ENCODE peak calls at places on chromosome 3, in five cellular contexts. One of them, this sample, is unnamed.

GRCh38 chr3:188943591-188943990 is 228.2 kb upstream of the TPRG1 start:
- ATAC-seq in activated CD8-positive, alpha-beta memory T cell treated with anti-CD3 and anti-CD28 coated beads, Interleukin-2, amount 10 ng/mL, durations not matched to agents 7 days and 5 days: no peak
- ATAC-seq in CD8-positive, alpha-beta T cell: no peak
- ATAC-seq in left lung: no peak
- ATAC-seq in mucosa of descending colon: no peak
- ATAC-seq in this sample: no peak

GRCh38 chr3:58559586-58559985 is 17.6 kb downstream of the FAM107A start:
- ATAC-seq in CD8-positive, alpha-beta T cell: no peak
- ATAC-seq in mucosa of descending colon: no peak
- ATAC-seq in left lung: no peak
- ATAC-seq in activated CD8-positive, alpha-beta memory T cell treated with anti-CD3 and anti-CD28 coated beads, Interleukin-2, amount 10 ng/mL, durations not matched to agents 7 days and 5 days: no peak
- ATAC-seq in this sample: no peak

GRCh38 chr3:188937389-188937788 is 234.4 kb upstream of the TPRG1 start:
- ATAC-seq in activated CD8-positive, alpha-beta memory T cell treated with anti-CD3 and anti-CD28 coated beads, Interleukin-2, amount 10 ng/mL, durations not matched to agents 7 days and 5 days: no peak
- ATAC-seq in CD8-positive, alpha-beta T cell: no peak
- ATAC-seq in mucosa of descending colon: no peak
- ATAC-seq in left lung: no peak
- ATAC-seq in this sample: no peak

GRCh38 chr3:160094562-160094961 is 105.9 kb downstream of the IL12A start:
- ATAC-seq in activated CD8-positive, alpha-beta memory T cell treated with anti-CD3 and anti-CD28 coated beads, Interleukin-2, amount 10 ng/mL, durations not matched to agents 7 days and 5 days: no peak
- ATAC-seq in CD8-positive, alpha-beta T cell: no peak
- ATAC-seq in mucosa of descending colon: no peak
- ATAC-seq in left lung: no peak
- ATAC-seq in this sample: no peak

GRCh38 chr3:9780451-9780797 is 10.7 kb upstream of the CAMK1 start:
- ATAC-seq in mucosa of descending colon: no peak
- ATAC-seq in CD8-positive, alpha-beta T cell: peak
- ATAC-seq in activated CD8-positive, alpha-beta memory T cell treated with anti-CD3 and anti-CD28 coated beads, Interleukin-2, amount 10 ng/mL, durations not matched to agents 7 days and 5 days: peak
- ATAC-seq in left lung: no peak
- ATAC-seq in this sample: no peak

GRCh38 chr3:24259901-24260512 is 234.6 kb downstream of the THRB start:
- ATAC-seq in activated CD8-positive, alpha-beta memory T cell treated with anti-CD3 and anti-CD28 coated beads, Interleukin-2, amount 10 ng/mL, durations not matched to agents 7 days and 5 days: no peak
- ATAC-seq in mucosa of descending colon: no peak
- ATAC-seq in CD8-positive, alpha-beta T cell: no peak
- ATAC-seq in left lung: peak
- ATAC-seq in this sample: no peak

GRCh38 chr3:122021811-122022401 is at the start of gene ILDR1:
- ATAC-seq in mucosa of descending colon: peak
- ATAC-seq in activated CD8-positive, alpha-beta memory T cell treated with anti-CD3 and anti-CD28 coated beads, Interleukin-2, amount 10 ng/mL, durations not matched to agents 7 days and 5 days: peak
- ATAC-seq in CD8-positive, alpha-beta T cell: no peak
- ATAC-seq in left lung: peak
- ATAC-seq in this sample: no peak

GRCh38 chr3:52456169-52456799 is 880 bp downstream of the NISCH start:
- ATAC-seq in CD8-positive, alpha-beta T cell: no peak
- ATAC-seq in activated CD8-positive, alpha-beta memory T cell treated with anti-CD3 and anti-CD28 coated beads, Interleukin-2, amount 10 ng/mL, durations not matched to agents 7 days and 5 days: no peak
- ATAC-seq in left lung: peak
- ATAC-seq in mucosa of descending colon: no peak
- ATAC-seq in this sample: peak

GRCh38 chr3:64686446-64686908 is 1.3 kb downstream of the ADAMTS9 start:
- ATAC-seq in mucosa of descending colon: peak
- ATAC-seq in activated CD8-positive, alpha-beta memory T cell treated with anti-CD3 and anti-CD28 coated beads, Interleukin-2, amount 10 ng/mL, durations not matched to agents 7 days and 5 days: no peak
- ATAC-seq in left lung: peak
- ATAC-seq in CD8-positive, alpha-beta T cell: no peak
- ATAC-seq in this sample: peak

GRCh38 chr3:115685097-115685496 is 61.8 kb downstream of the GAP43 start:
- ATAC-seq in mucosa of descending colon: no peak
- ATAC-seq in CD8-positive, alpha-beta T cell: no peak
- ATAC-seq in activated CD8-positive, alpha-beta memory T cell treated with anti-CD3 and anti-CD28 coated beads, Interleukin-2, amount 10 ng/mL, durations not matched to agents 7 days and 5 days: no peak
- ATAC-seq in left lung: no peak
- ATAC-seq in this sample: no peak

GRCh38 chr3:195859061-195859845 is 47.5 kb upstream of the MUC4 start:
- ATAC-seq in activated CD8-positive, alpha-beta memory T cell treated with anti-CD3 and anti-CD28 coated beads, Interleukin-2, amount 10 ng/mL, durations not matched to agents 7 days and 5 days: peak
- ATAC-seq in mucosa of descending colon: peak
- ATAC-seq in left lung: peak
- ATAC-seq in CD8-positive, alpha-beta T cell: peak
- ATAC-seq in this sample: peak

GRCh38 chr3:121627211-121627610 is 33.5 kb downstream of the HCLS1 start:
- ATAC-seq in activated CD8-positive, alpha-beta memory T cell treated with anti-CD3 and anti-CD28 coated beads, Interleukin-2, amount 10 ng/mL, durations not matched to agents 7 days and 5 days: no peak
- ATAC-seq in left lung: no peak
- ATAC-seq in CD8-positive, alpha-beta T cell: no peak
- ATAC-seq in mucosa of descending colon: no peak
- ATAC-seq in this sample: no peak

GRCh38 chr3:100754563-100755334 is 45.5 kb downstream of the TFG start:
- ATAC-seq in activated CD8-positive, alpha-beta memory T cell treated with anti-CD3 and anti-CD28 coated beads, Interleukin-2, amount 10 ng/mL, durations not matched to agents 7 days and 5 days: no peak
- ATAC-seq in left lung: no peak
- ATAC-seq in CD8-positive, alpha-beta T cell: no peak
- ATAC-seq in mucosa of descending colon: no peak
- ATAC-seq in this sample: no peak

GRCh38 chr3:9448643-9449042 is 51.2 kb downstream of the SETD5 start:
- ATAC-seq in mucosa of descending colon: no peak
- ATAC-seq in activated CD8-positive, alpha-beta memory T cell treated with anti-CD3 and anti-CD28 coated beads, Interleukin-2, amount 10 ng/mL, durations not matched to agents 7 days and 5 days: no peak
- ATAC-seq in left lung: no peak
- ATAC-seq in CD8-positive, alpha-beta T cell: no peak
- ATAC-seq in this sample: no peak

GRCh38 chr3:116946376-116946775 is 236.8 kb downstream of the TUSC7 start:
- ATAC-seq in left lung: no peak
- ATAC-seq in mucosa of descending colon: no peak
- ATAC-seq in CD8-positive, alpha-beta T cell: no peak
- ATAC-seq in activated CD8-positive, alpha-beta memory T cell treated with anti-CD3 and anti-CD28 coated beads, Interleukin-2, amount 10 ng/mL, durations not matched to agents 7 days and 5 days: no peak
- ATAC-seq in this sample: no peak

GRCh38 chr3:113769551-113769950 is 22.7 kb downstream of the ATP6V1A start:
- ATAC-seq in mucosa of descending colon: peak
- ATAC-seq in CD8-positive, alpha-beta T cell: no peak
- ATAC-seq in activated CD8-positive, alpha-beta memory T cell treated with anti-CD3 and anti-CD28 coated beads, Interleukin-2, amount 10 ng/mL, durations not matched to agents 7 days and 5 days: peak
- ATAC-seq in left lung: peak
- ATAC-seq in this sample: no peak

GRCh38 chr3:3178498-3179328 is 778 bp downstream of the CRBN start:
- ATAC-seq in left lung: no peak
- ATAC-seq in CD8-positive, alpha-beta T cell: peak
- ATAC-seq in mucosa of descending colon: no peak
- ATAC-seq in activated CD8-positive, alpha-beta memory T cell treated with anti-CD3 and anti-CD28 coated beads, Interleukin-2, amount 10 ng/mL, durations not matched to agents 7 days and 5 days: peak
- ATAC-seq in this sample: no peak

GRCh38 chr3:173025941-173026340 is 115.1 kb downstream of the SPATA16 start:
- ATAC-seq in activated CD8-positive, alpha-beta memory T cell treated with anti-CD3 and anti-CD28 coated beads, Interleukin-2, amount 10 ng/mL, durations not matched to agents 7 days and 5 days: no peak
- ATAC-seq in mucosa of descending colon: no peak
- ATAC-seq in left lung: no peak
- ATAC-seq in CD8-positive, alpha-beta T cell: no peak
- ATAC-seq in this sample: no peak

GRCh38 chr3:67361323-67361722 is 293.1 kb downstream of the SUCLG2 start:
- ATAC-seq in mucosa of descending colon: no peak
- ATAC-seq in left lung: no peak
- ATAC-seq in CD8-positive, alpha-beta T cell: no peak
- ATAC-seq in activated CD8-positive, alpha-beta memory T cell treated with anti-CD3 and anti-CD28 coated beads, Interleukin-2, amount 10 ng/mL, durations not matched to agents 7 days and 5 days: no peak
- ATAC-seq in this sample: no peak

GRCh38 chr3:172673210-172673679 is 37.6 kb downstream of the NCEH1 start:
- ATAC-seq in CD8-positive, alpha-beta T cell: no peak
- ATAC-seq in left lung: peak
- ATAC-seq in activated CD8-positive, alpha-beta memory T cell treated with anti-CD3 and anti-CD28 coated beads, Interleukin-2, amount 10 ng/mL, durations not matched to agents 7 days and 5 days: peak
- ATAC-seq in mucosa of descending colon: peak
- ATAC-seq in this sample: no peak

GRCh38 chr3:32200490-32200889 is 38.0 kb upstream of the CMTM8 start:
- ATAC-seq in CD8-positive, alpha-beta T cell: no peak
- ATAC-seq in left lung: peak
- ATAC-seq in activated CD8-positive, alpha-beta memory T cell treated with anti-CD3 and anti-CD28 coated beads, Interleukin-2, amount 10 ng/mL, durations not matched to agents 7 days and 5 days: no peak
- ATAC-seq in mucosa of descending colon: no peak
- ATAC-seq in this sample: peak

GRCh38 chr3:186640473-186640818 is 247 bp downstream of the FETUB start:
- ATAC-seq in activated CD8-positive, alpha-beta memory T cell treated with anti-CD3 and anti-CD28 coated beads, Interleukin-2, amount 10 ng/mL, durations not matched to agents 7 days and 5 days: no peak
- ATAC-seq in CD8-positive, alpha-beta T cell: no peak
- ATAC-seq in left lung: peak
- ATAC-seq in mucosa of descending colon: no peak
- ATAC-seq in this sample: no peak

GRCh38 chr3:23183731-23184130 is 19.4 kb upstream of the UBE2E2 start:
- ATAC-seq in left lung: peak
- ATAC-seq in activated CD8-positive, alpha-beta memory T cell treated with anti-CD3 and anti-CD28 coated beads, Interleukin-2, amount 10 ng/mL, durations not matched to agents 7 days and 5 days: no peak
- ATAC-seq in CD8-positive, alpha-beta T cell: no peak
- ATAC-seq in mucosa of descending colon: peak
- ATAC-seq in this sample: peak

GRCh38 chr3:184560992-184561328 is 625 bp upstream of the EPHB3 start:
- ATAC-seq in mucosa of descending colon: peak
- ATAC-seq in activated CD8-positive, alpha-beta memory T cell treated with anti-CD3 and anti-CD28 coated beads, Interleukin-2, amount 10 ng/mL, durations not matched to agents 7 days and 5 days: no peak
- ATAC-seq in CD8-positive, alpha-beta T cell: no peak
- ATAC-seq in left lung: peak
- ATAC-seq in this sample: peak

GRCh38 chr3:126743781-126744180 is 39.7 kb downstream of the CHCHD6 start:
- ATAC-seq in mucosa of descending colon: no peak
- ATAC-seq in left lung: no peak
- ATAC-seq in CD8-positive, alpha-beta T cell: no peak
- ATAC-seq in activated CD8-positive, alpha-beta memory T cell treated with anti-CD3 and anti-CD28 coated beads, Interleukin-2, amount 10 ng/mL, durations not matched to agents 7 days and 5 days: no peak
- ATAC-seq in this sample: no peak

GRCh38 chr3:15500107-15500724 is 21.3 kb downstream of the COLQ start:
- ATAC-seq in CD8-positive, alpha-beta T cell: no peak
- ATAC-seq in activated CD8-positive, alpha-beta memory T cell treated with anti-CD3 and anti-CD28 coated beads, Interleukin-2, amount 10 ng/mL, durations not matched to agents 7 days and 5 days: peak
- ATAC-seq in mucosa of descending colon: no peak
- ATAC-seq in left lung: peak
- ATAC-seq in this sample: no peak

GRCh38 chr3:129359102-129359461 is 69.4 kb downstream of the EFCAB12 start:
- ATAC-seq in CD8-positive, alpha-beta T cell: no peak
- ATAC-seq in left lung: no peak
- ATAC-seq in activated CD8-positive, alpha-beta memory T cell treated with anti-CD3 and anti-CD28 coated beads, Interleukin-2, amount 10 ng/mL, durations not matched to agents 7 days and 5 days: no peak
- ATAC-seq in mucosa of descending colon: no peak
- ATAC-seq in this sample: no peak

GRCh38 chr3:71536376-71536965 is 47.1 kb downstream of the FOXP1 start:
- ATAC-seq in mucosa of descending colon: no peak
- ATAC-seq in CD8-positive, alpha-beta T cell: no peak
- ATAC-seq in left lung: peak
- ATAC-seq in activated CD8-positive, alpha-beta memory T cell treated with anti-CD3 and anti-CD28 coated beads, Interleukin-2, amount 10 ng/mL, durations not matched to agents 7 days and 5 days: peak
- ATAC-seq in this sample: no peak

GRCh38 chr3:71486831-71487230 is 96.7 kb downstream of the FOXP1 start:
- ATAC-seq in activated CD8-positive, alpha-beta memory T cell treated with anti-CD3 and anti-CD28 coated beads, Interleukin-2, amount 10 ng/mL, durations not matched to agents 7 days and 5 days: peak
- ATAC-seq in mucosa of descending colon: peak
- ATAC-seq in left lung: no peak
- ATAC-seq in CD8-positive, alpha-beta T cell: peak
- ATAC-seq in this sample: no peak

GRCh38 chr3:133536635-133536980 is 36.9 kb upstream of the CDV3 start:
- ATAC-seq in left lung: no peak
- ATAC-seq in activated CD8-positive, alpha-beta memory T cell treated with anti-CD3 and anti-CD28 coated beads, Interleukin-2, amount 10 ng/mL, durations not matched to agents 7 days and 5 days: no peak
- ATAC-seq in mucosa of descending colon: no peak
- ATAC-seq in CD8-positive, alpha-beta T cell: no peak
- ATAC-seq in this sample: peak

This sample was measured in gastroesophageal sphincter.